ENCODE peak calls at places on chromosomes 5 and 9, in seven cellular contexts. One of them, this sample, is unnamed.

GRCh38 chr9:134029248-134030226 is 4.3 kb downstream of the BRD3OS start:
- DNase-seq in H9: no peak
- DNase-seq in mesendoderm: no peak
- DNase-seq in mesenchymal stem cell: no peak
- DNase-seq in H1: no peak
- DNase-seq in trophoblast cell: no peak
- DNase-seq in neuronal stem cell: no peak
- DNase-seq in this sample: no peak

GRCh38 chr9:2299843-2300205 is 284.7 kb downstream of the SMARCA2 start:
- DNase-seq in neuronal stem cell: no peak
- DNase-seq in H1: peak; percentile 7
- DNase-seq in mesenchymal stem cell: no peak
- DNase-seq in trophoblast cell: no peak
- DNase-seq in H9: no peak
- DNase-seq in mesendoderm: no peak
- DNase-seq in this sample: no peak

GRCh38 chr5:171562822-171563221 is 143.4 kb downstream of the FGF18 start:
- DNase-seq in H9: no peak
- DNase-seq in H1: no peak
- DNase-seq in trophoblast cell: no peak
- DNase-seq in mesenchymal stem cell: peak; percentile 6
- DNase-seq in mesendoderm: no peak
- DNase-seq in neuronal stem cell: no peak
- DNase-seq in this sample: peak; percentile 32

GRCh38 chr5:150999704-151000452 is 20.5 kb upstream of the GPX3 start:
- DNase-seq in neuronal stem cell: no peak
- DNase-seq in mesendoderm: no peak
- DNase-seq in H9: peak; percentile 20
- DNase-seq in trophoblast cell: no peak
- DNase-seq in mesenchymal stem cell: no peak
- DNase-seq in H1: peak; percentile 27
- DNase-seq in this sample: peak; percentile 14

GRCh38 chr5:136132087-136132486 is 558 bp upstream of the SMAD5 start:
- DNase-seq in H1: no peak
- DNase-seq in mesendoderm: peak; percentile 23
- DNase-seq in mesenchymal stem cell: no peak
- DNase-seq in H9: no peak
- DNase-seq in trophoblast cell: no peak
- DNase-seq in neuronal stem cell: peak; percentile 8
- DNase-seq in this sample: no peak

GRCh38 chr5:3602713-3603502 is 7.3 kb downstream of the IRX1 start:
- DNase-seq in mesenchymal stem cell: no peak
- DNase-seq in trophoblast cell: no peak
- DNase-seq in H1: peak; percentile 87
- DNase-seq in H9: peak; percentile 70
- DNase-seq in mesendoderm: peak; percentile 64
- DNase-seq in neuronal stem cell: no peak
- DNase-seq in this sample: no peak

GRCh38 chr9:37976714-37977477 is 73.0 kb upstream of the SLC25A51 start:
- DNase-seq in H9: no peak
- DNase-seq in mesendoderm: no peak
- DNase-seq in H1: no peak
- DNase-seq in neuronal stem cell: no peak
- DNase-seq in mesenchymal stem cell: peak; percentile 96
- DNase-seq in trophoblast cell: no peak
- DNase-seq in this sample: peak; percentile 97

GRCh38 chr9:35237303-35237702 is 75.5 kb downstream of the UNC13B start:
- DNase-seq in neuronal stem cell: no peak
- DNase-seq in H1: no peak
- DNase-seq in mesenchymal stem cell: no peak
- DNase-seq in mesendoderm: peak; percentile 20
- DNase-seq in H9: no peak
- DNase-seq in trophoblast cell: no peak
- DNase-seq in this sample: no peak

GRCh38 chr5:16578474-16578883 is 38.3 kb downstream of the RETREG1 start:
- DNase-seq in H1: no peak
- DNase-seq in trophoblast cell: no peak
- DNase-seq in mesendoderm: no peak
- DNase-seq in H9: no peak
- DNase-seq in neuronal stem cell: no peak
- DNase-seq in mesenchymal stem cell: no peak
- DNase-seq in this sample: no peak

GRCh38 chr5:149872351-149873040 is 72.1 kb downstream of the PDE6A start:
- DNase-seq in mesenchymal stem cell: no peak
- DNase-seq in H9: no peak
- DNase-seq in mesendoderm: no peak
- DNase-seq in neuronal stem cell: no peak
- DNase-seq in H1: no peak
- DNase-seq in trophoblast cell: no peak
- DNase-seq in this sample: no peak

GRCh38 chr5:135216072-135216812 is 182.2 kb upstream of the PITX1 start:
- DNase-seq in H9: peak; percentile 8
- DNase-seq in H1: peak; percentile 20
- DNase-seq in neuronal stem cell: no peak
- DNase-seq in mesenchymal stem cell: no peak
- DNase-seq in mesendoderm: no peak
- DNase-seq in trophoblast cell: no peak
- DNase-seq in this sample: no peak

GRCh38 chr9:16709936-16710335 is 160.5 kb downstream of the BNC2 start:
- DNase-seq in mesendoderm: no peak
- DNase-seq in H1: no peak
- DNase-seq in neuronal stem cell: no peak
- DNase-seq in H9: no peak
- DNase-seq in mesenchymal stem cell: no peak
- DNase-seq in trophoblast cell: no peak
- DNase-seq in this sample: no peak

GRCh38 chr9:120289990-120290925 is 289.7 kb downstream of the CDK5RAP2 start:
- DNase-seq in H1: no peak
- DNase-seq in trophoblast cell: no peak
- DNase-seq in neuronal stem cell: no peak
- DNase-seq in mesendoderm: no peak
- DNase-seq in mesenchymal stem cell: no peak
- DNase-seq in H9: no peak
- DNase-seq in this sample: no peak

GRCh38 chr9:68522954-68523353 is 17.7 kb downstream of the TMEM252 start:
- DNase-seq in neuronal stem cell: no peak
- DNase-seq in H1: no peak
- DNase-seq in H9: no peak
- DNase-seq in mesendoderm: peak; percentile 4
- DNase-seq in trophoblast cell: no peak
- DNase-seq in mesenchymal stem cell: no peak
- DNase-seq in this sample: no peak

DNA sequence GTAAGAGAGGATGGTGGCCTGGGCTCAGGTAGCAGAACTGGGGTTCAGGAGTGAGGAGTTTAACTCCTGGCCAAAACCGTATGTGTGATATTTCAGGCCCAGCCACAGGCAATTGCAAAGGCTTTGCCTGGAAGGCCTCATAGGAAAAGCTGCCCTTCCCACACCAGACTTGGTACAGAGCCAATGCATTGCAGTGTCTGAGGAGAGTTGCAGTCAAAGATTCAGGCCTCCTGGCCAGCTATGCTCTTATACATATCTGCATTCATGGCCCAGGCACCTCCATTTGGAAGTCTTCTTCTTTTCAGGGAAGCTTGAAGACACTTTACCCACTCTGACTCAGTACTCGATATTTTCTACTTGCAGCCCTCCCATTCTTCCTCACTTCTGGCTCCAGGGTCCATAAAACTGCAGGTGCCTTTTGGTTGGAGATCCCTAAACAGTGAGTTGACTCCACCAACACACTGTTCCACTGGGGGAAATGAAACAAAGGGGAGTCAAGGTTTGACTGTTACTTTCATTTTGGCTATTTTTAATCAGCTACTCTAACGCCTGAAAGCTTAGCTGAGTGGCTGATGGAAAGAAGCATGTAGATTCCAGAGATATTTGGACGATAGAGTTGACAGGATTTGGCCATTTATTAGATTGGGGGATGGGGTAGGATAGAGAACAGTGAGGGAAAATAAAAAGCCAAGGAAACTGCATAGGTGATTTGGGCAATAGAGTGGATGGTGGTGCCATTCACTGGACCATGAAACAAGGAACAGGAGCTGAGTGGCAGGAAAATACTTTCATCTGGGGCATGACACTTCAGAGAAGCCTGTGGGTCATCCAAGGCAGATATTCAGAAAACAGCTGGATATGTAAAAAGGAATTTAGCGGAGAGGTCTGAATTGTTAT is 30.6 kb upstream of the IL33 start:
- DNase-seq in neuronal stem cell: no peak
- DNase-seq in H9: no peak
- DNase-seq in mesendoderm: no peak
- DNase-seq in mesenchymal stem cell: no peak
- DNase-seq in H1: no peak
- DNase-seq in trophoblast cell: no peak
- DNase-seq in this sample: peak; percentile 8
- H4K8ac ChIP-seq in neuronal stem cell: no peak overlapping the region
- H4K8ac ChIP-seq in H9: no peak overlapping the region
- H4K8ac ChIP-seq in mesendoderm: no peak overlapping the region
- H4K8ac ChIP-seq in mesenchymal stem cell: no peak overlapping the region
- H4K8ac ChIP-seq in H1: no peak overlapping the region
- H4K8ac ChIP-seq in trophoblast cell: no peak overlapping the region
- H4K8ac ChIP-seq in this sample: no peak overlapping the region

GRCh38 chr5:88734191-88734640 is 148.8 kb downstream of the MEF2C start:
- DNase-seq in trophoblast cell: no peak
- DNase-seq in mesendoderm: no peak
- DNase-seq in neuronal stem cell: no peak
- DNase-seq in H9: no peak
- DNase-seq in H1: no peak
- DNase-seq in mesenchymal stem cell: no peak
- DNase-seq in this sample: no peak
- H4K8ac ChIP-seq in trophoblast cell: no peak overlapping the region
- H4K8ac ChIP-seq in mesendoderm: no peak overlapping the region
- H4K8ac ChIP-seq in neuronal stem cell: no peak overlapping the region
- H4K8ac ChIP-seq in H9: no peak overlapping the region
- H4K8ac ChIP-seq in H1: no peak overlapping the region
- H4K8ac ChIP-seq in mesenchymal stem cell: no peak overlapping the region
- H4K8ac ChIP-seq in this sample: no peak overlapping the region

GRCh38 chr5:168530751-168531150 is 1.6 kb downstream of the FBLL1 start:
- DNase-seq in mesenchymal stem cell: no peak
- DNase-seq in H9: no peak
- DNase-seq in mesendoderm: no peak
- DNase-seq in H1: no peak
- DNase-seq in trophoblast cell: no peak
- DNase-seq in neuronal stem cell: no peak
- DNase-seq in this sample: peak; percentile 7

GRCh38 chr5:168531987-168532386 is 2.9 kb downstream of the FBLL1 start:
- DNase-seq in H9: no peak
- DNase-seq in mesenchymal stem cell: no peak
- DNase-seq in H1: no peak
- DNase-seq in mesendoderm: no peak
- DNase-seq in trophoblast cell: no peak
- DNase-seq in neuronal stem cell: no peak
- DNase-seq in this sample: no peak

GRCh38 chr5:168529361-168530234 is 493 bp downstream of the FBLL1 start:
- DNase-seq in mesenchymal stem cell: peak; percentile 4
- DNase-seq in trophoblast cell: no peak
- DNase-seq in neuronal stem cell: peak; percentile 11
- DNase-seq in mesendoderm: peak; percentile 19
- DNase-seq in H9: peak; percentile 43
- DNase-seq in H1: no peak
- DNase-seq in this sample: no peak

GRCh38 chr5:168531191-168531590 is 2.1 kb downstream of the FBLL1 start:
- DNase-seq in H9: no peak
- DNase-seq in trophoblast cell: peak; percentile 38
- DNase-seq in mesendoderm: no peak
- DNase-seq in mesenchymal stem cell: no peak
- DNase-seq in neuronal stem cell: no peak
- DNase-seq in H1: no peak
- DNase-seq in this sample: no peak

DNA sequence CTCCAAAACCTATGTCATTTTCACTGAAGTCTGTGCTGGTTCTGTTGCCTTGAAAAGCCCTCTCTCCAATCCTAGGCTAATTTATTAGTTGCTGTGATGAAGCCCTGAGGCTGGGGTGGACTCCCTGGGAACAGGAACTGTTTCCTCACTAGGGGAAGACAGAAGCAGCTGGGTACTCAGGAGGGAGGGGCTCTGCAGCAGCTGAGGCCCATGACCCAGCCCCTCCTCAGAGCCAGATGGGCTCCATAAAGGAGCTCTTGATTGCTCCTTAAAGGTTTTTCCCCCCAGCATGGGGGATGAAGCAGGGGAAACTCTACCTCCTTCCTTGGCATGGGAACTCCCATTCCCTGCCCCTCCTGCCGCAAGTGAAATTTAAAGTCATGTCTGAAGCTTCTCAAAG is 3.4 kb downstream of the FBLL1 start:
- DNase-seq in neuronal stem cell: no peak
- DNase-seq in mesendoderm: peak; percentile 27
- DNase-seq in mesenchymal stem cell: no peak
- DNase-seq in H1: no peak
- DNase-seq in H9: peak; percentile 54
- DNase-seq in trophoblast cell: no peak
- DNase-seq in this sample: no peak
- H4K8ac ChIP-seq in neuronal stem cell: no peak overlapping the region
- H4K8ac ChIP-seq in mesendoderm: no peak overlapping the region
- H4K8ac ChIP-seq in mesenchymal stem cell: no peak overlapping the region
- H4K8ac ChIP-seq in H1: no peak overlapping the region
- H4K8ac ChIP-seq in H9: no peak overlapping the region
- H4K8ac ChIP-seq in trophoblast cell: no peak overlapping the region
- H4K8ac ChIP-seq in this sample: no peak overlapping the region

GRCh38 chr9:74336161-74336560 is 161.0 kb upstream of the RORB start:
- DNase-seq in H9: no peak
- DNase-seq in mesendoderm: no peak
- DNase-seq in neuronal stem cell: no peak
- DNase-seq in mesenchymal stem cell: no peak
- DNase-seq in trophoblast cell: no peak
- DNase-seq in H1: no peak
- DNase-seq in this sample: no peak
- H4K8ac ChIP-seq in H9: no peak overlapping the region
- H4K8ac ChIP-seq in mesendoderm: no peak overlapping the region
- H4K8ac ChIP-seq in neuronal stem cell: no peak overlapping the region
- H4K8ac ChIP-seq in mesenchymal stem cell: no peak overlapping the region
- H4K8ac ChIP-seq in trophoblast cell: no peak overlapping the region
- H4K8ac ChIP-seq in H1: no peak overlapping the region
- H4K8ac ChIP-seq in this sample: no peak overlapping the region

GRCh38 chr5:91091471-91092234 is 291.5 kb downstream of the ARRDC3 start:
- DNase-seq in mesendoderm: peak; percentile 29
- DNase-seq in H1: no peak
- DNase-seq in neuronal stem cell: no peak
- DNase-seq in trophoblast cell: peak; percentile 66
- DNase-seq in H9: no peak
- DNase-seq in mesenchymal stem cell: no peak
- DNase-seq in this sample: no peak

GRCh38 chr5:91095786-91096380 is 287.2 kb downstream of the ARRDC3 start:
- DNase-seq in H1: no peak
- DNase-seq in mesenchymal stem cell: no peak
- DNase-seq in H9: no peak
- DNase-seq in mesendoderm: no peak
- DNase-seq in neuronal stem cell: no peak
- DNase-seq in trophoblast cell: no peak
- DNase-seq in this sample: no peak

GRCh38 chr5:91095321-91095720 is 287.8 kb downstream of the ARRDC3 start:
- DNase-seq in H9: no peak
- DNase-seq in mesenchymal stem cell: no peak
- DNase-seq in mesendoderm: no peak
- DNase-seq in neuronal stem cell: no peak
- DNase-seq in trophoblast cell: no peak
- DNase-seq in H1: no peak
- DNase-seq in this sample: no peak

GRCh38 chr5:91090995-91091394 is 292.1 kb downstream of the ARRDC3 start:
- DNase-seq in mesendoderm: peak; percentile 25
- DNase-seq in H9: no peak
- DNase-seq in neuronal stem cell: no peak
- DNase-seq in mesenchymal stem cell: no peak
- DNase-seq in H1: no peak
- DNase-seq in trophoblast cell: no peak
- DNase-seq in this sample: no peak

GRCh38 chr5:91092859-91093843 is 290.0 kb downstream of the ARRDC3 start:
- DNase-seq in mesendoderm: no peak
- DNase-seq in H9: no peak
- DNase-seq in H1: no peak
- DNase-seq in trophoblast cell: peak; percentile 42
- DNase-seq in neuronal stem cell: no peak
- DNase-seq in mesenchymal stem cell: no peak
- DNase-seq in this sample: no peak
- H4K8ac ChIP-seq in mesendoderm: no peak overlapping the region
- H4K8ac ChIP-seq in H9: no peak overlapping the region
- H4K8ac ChIP-seq in H1: no peak overlapping the region
- H4K8ac ChIP-seq in trophoblast cell: no peak overlapping the region
- H4K8ac ChIP-seq in neuronal stem cell: no peak overlapping the region
- H4K8ac ChIP-seq in mesenchymal stem cell: no peak overlapping the region
- H4K8ac ChIP-seq in this sample: no peak overlapping the region

This sample was measured in IMR-90.